ENCODE peak calls at places on chromosomes 5 and 9, in seven cellular contexts. D, O, S, Y, Q, R and F are unnamed samples.

GRCh38 chr5:17105744-17106450 is 111.5 kb upstream of the BASP1 start:
- DNase-seq in D (no peak), O (no peak), S (no peak), Y (peak; percentile 49), Q (no peak), R (no peak), F (no peak)

GRCh38 chr5:94361832-94362754 is 256.3 kb downstream of the KIAA0825 start:
- DNase-seq in D (no peak), O (no peak), S (no peak), Y (no peak), Q (no peak), R (no peak), F (no peak)

GRCh38 chr9:134340475-134341186 is 14.4 kb downstream of the RXRA start:
- DNase-seq in D (peak; percentile 61), O (peak; percentile 37), S (no peak), Y (no peak), Q (no peak), R (no peak), F (no peak)

GRCh38 chr5:68395844-68396523 is 180.4 kb downstream of the PIK3R1 start:
- DNase-seq in D (peak; percentile 75), O (no peak), S (no peak), Y (no peak), Q (no peak), R (no peak), F (peak; percentile 34)

GRCh38 chr5:55160493-55161209 is 680 bp downstream of the GPX8 start:
- DNase-seq in D (peak; percentile 75), O (peak; percentile 21), S (no peak), Y (peak; percentile 96), Q (peak; percentile 54), R (peak; percentile 88), F (peak; percentile 82)

GRCh38 chr5:72281764-72282499 is 38.1 kb downstream of the MRPS27 start:
- DNase-seq in D (no peak), O (no peak), S (no peak), Y (peak; percentile 79), Q (no peak), R (no peak), F (no peak)

GRCh38 chr9:1005043-1005667 is 28.7 kb downstream of the DMRT3 start:
- DNase-seq in D (peak; percentile 42), O (no peak), S (no peak), Y (peak; percentile 21), Q (no peak), R (no peak), F (no peak)

GRCh38 chr5:69285448-69286116 is 47.0 kb downstream of the CCDC125 start:
- DNase-seq in D (no peak), O (no peak), S (no peak), Y (no peak), Q (no peak), R (no peak), F (no peak)

GRCh38 chr9:98332405-98332831 is 77.0 kb upstream of the TBC1D2 start:
- DNase-seq in D (no peak), O (no peak), S (no peak), Y (no peak), Q (no peak), R (no peak), F (no peak)

GRCh38 chr9:129569506-129570449 is 51.1 kb downstream of the C9orf50 start:
- DNase-seq in D (peak; percentile 66), O (no peak), S (no peak), Y (peak; percentile 48), Q (no peak), R (no peak), F (no peak)

GRCh38 chr5:152305525-152305924 is 99.6 kb downstream of the NMUR2 start:
- DNase-seq in D (no peak), O (no peak), S (no peak), Y (no peak), Q (no peak), R (no peak), F (no peak)

GRCh38 chr9:32502459-32502858 is 23.5 kb downstream of the RIGI start:
- DNase-seq in D (no peak), O (no peak), S (no peak), Y (peak; percentile 84), Q (no peak), R (no peak), F (no peak)

DNA sequence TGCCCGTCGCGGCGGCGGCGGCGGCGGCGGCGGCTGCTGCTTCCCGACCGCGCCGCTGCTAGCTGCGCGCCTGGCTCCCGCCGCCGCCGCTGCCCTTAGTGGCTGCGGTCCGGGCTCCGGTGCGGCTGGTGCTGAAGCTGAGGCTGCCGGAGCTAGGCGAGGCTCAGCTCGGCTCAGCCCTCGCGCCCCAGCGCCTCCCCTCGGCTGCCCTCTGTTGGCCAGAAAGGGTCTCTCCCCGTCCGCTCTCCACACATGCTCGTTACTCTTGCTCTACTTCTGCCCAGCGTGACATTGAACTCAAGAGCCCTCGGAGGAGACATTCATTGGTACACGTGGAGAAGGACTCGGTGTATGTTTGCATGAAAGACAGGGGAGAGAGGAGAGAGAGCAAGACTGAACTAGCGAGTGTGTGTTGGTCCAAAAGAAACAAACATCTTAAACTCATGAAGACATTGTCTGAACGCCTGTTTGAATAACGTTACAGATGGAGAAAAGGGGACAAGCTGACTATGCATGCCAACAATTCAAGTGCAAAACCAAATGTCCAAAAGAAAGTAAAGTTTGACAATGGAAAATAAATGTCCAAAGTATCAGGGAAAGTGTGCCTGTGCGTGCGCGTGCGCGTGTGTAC is at the start of gene HCN1:
- DNase-seq in D (peak; percentile 87), O (peak; percentile 52), S (peak; percentile 63), Y (peak; percentile 55), Q (peak; percentile 69), R (peak; percentile 76), F (peak; percentile 9)
- TF ChIP-seq CTCF in D (peak; percentile 67), O (peak; percentile 60), S (peak; percentile 10), Y (peak; percentile 59), Q (peak; percentile 74), R (peak; percentile 56), F (peak; percentile 79)

GRCh38 chr5:18972244-18972643 is 1015.8 kb downstream of the CDH18 start:
- DNase-seq in D (peak; percentile 7), O (no peak), S (no peak), Y (no peak), Q (no peak), R (no peak), F (no peak)

GRCh38 chr5:18975624-18976023 is 1012.4 kb downstream of the CDH18 start:
- DNase-seq in D (no peak), O (no peak), S (no peak), Y (peak; percentile 14), Q (no peak), R (no peak), F (no peak)

DNA sequence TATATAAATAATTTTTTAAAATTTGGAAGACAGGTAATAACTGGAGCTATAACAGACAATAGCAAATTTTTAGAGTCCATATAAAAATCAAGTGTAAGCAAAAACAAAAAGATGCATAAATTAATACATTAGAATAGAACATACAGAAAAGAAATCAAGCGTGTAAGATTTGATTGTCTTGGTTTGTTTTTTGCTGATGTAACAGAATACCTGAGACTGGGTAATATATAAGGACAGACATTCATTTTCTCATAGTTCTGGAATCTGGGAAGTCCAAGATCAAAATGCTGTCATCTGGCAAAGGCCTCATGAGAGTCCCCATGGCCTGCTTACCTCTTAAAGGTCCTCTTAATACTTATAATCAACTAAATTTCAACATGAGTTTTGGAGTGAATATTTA is 1010.1 kb downstream of the CDH18 start:
- DNase-seq in D (no peak), O (no peak), S (no peak), Y (no peak), Q (no peak), R (no peak), F (no peak)
- H3K27me3 ChIP-seq in D (no peaks in the 10 kb centered on the region), O (no peaks in the 10 kb centered on the region), S (no peaks in the 10 kb centered on the region), Y (no peaks in the 10 kb centered on the region), Q (no peaks in the 10 kb centered on the region), R (no peaks in the 10 kb centered on the region), F (no peaks in the 10 kb centered on the region)

GRCh38 chr5:909086-909485 is 16.4 kb downstream of the TRIP13 start:
- DNase-seq in D (no peak), O (no peak), S (peak; percentile 9), Y (no peak), Q (no peak), R (no peak), F (no peak)

GRCh38 chr5:909994-910768 is 17.5 kb downstream of the TRIP13 start:
- DNase-seq in D (no peak), O (no peak), S (peak; percentile 7), Y (no peak), Q (no peak), R (no peak), F (no peak)

GRCh38 chr5:910769-911160 is 18.1 kb downstream of the TRIP13 start:
- DNase-seq in D (no peak), O (no peak), S (no peak), Y (no peak), Q (no peak), R (no peak), F (no peak)

GRCh38 chr5:907366-907765 is 14.7 kb downstream of the TRIP13 start:
- DNase-seq in D (no peak), O (no peak), S (peak; percentile 4), Y (no peak), Q (no peak), R (no peak), F (no peak)

DNA sequence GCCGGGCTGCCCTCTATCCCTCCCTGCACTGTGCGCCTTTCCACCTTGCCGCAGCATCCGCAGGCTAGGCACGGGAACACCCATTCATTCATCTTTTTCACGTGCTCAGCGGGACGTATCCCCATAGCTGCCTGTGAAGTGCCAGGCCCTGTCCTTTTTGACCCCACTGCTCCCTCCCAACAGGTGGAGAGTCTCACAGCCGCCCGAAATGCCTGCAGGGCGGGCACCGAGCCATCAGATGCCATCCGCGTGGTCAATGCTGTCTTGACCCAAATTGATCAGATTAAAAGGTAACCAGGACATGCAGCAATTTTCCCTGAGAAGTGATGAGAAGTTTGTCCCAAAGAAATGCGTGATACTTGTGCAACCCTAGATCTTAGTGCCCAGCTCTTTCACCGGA is 15.5 kb downstream of the TRIP13 start:
- DNase-seq in D (no peak), O (no peak), S (peak; percentile 4), Y (no peak), Q (no peak), R (no peak), F (no peak)
- H3K36me3 ChIP-seq in D (no peaks in the 10 kb centered on the region), O (no peaks in the 10 kb centered on the region), S (no peaks in the 10 kb centered on the region), Y (peaks cover 6% of the 10 kb centered on the region), Q (no peaks in the 10 kb centered on the region), R (no peaks in the 10 kb centered on the region), F (no peaks in the 10 kb centered on the region)

GRCh38 chr5:133284306-133284705 is 232.5 kb downstream of the HSPA4 start:
- DNase-seq in D (no peak), O (no peak), S (no peak), Y (no peak), Q (no peak), R (no peak), F (no peak)

GRCh38 chr5:133289686-133290367 is 238.0 kb downstream of the HSPA4 start:
- DNase-seq in D (no peak), O (no peak), S (no peak), Y (no peak), Q (no peak), R (no peak), F (no peak)

GRCh38 chr5:133286483-133286882 is 234.7 kb downstream of the HSPA4 start:
- DNase-seq in D (no peak), O (no peak), S (no peak), Y (no peak), Q (no peak), R (no peak), F (no peak)

GRCh38 chr5:133285583-133286021 is 233.8 kb downstream of the HSPA4 start:
- DNase-seq in D (peak; percentile 43), O (peak; percentile 91), S (no peak), Y (peak; percentile 55), Q (peak; percentile 87), R (no peak), F (peak; percentile 82)

DNA sequence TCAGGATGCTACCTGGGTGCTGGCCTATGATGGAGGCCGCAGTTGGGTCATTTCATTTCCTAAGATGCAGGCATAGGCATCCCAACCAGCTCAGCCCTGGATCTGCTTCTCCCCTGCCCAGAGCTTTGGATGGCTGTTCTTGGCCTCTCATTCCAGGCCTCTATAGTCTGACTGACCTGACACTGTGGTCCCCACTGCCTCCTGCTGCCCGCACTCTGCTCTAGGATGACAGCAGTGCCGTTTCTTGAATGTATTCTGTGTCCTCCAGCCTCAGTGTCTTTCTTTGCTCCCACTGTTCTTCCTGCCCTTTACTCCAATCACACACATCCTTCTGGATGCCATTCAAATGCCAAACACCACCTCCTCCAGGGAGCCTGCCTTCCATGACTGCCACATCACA is 235.7 kb downstream of the HSPA4 start:
- DNase-seq in D (peak; percentile 13), O (no peak), S (no peak), Y (peak; percentile 18), Q (peak; percentile 62), R (no peak), F (no peak)
- TF ChIP-seq CTCF in D (no peak), O (peak; percentile 44), S (no peak), Y (peak; percentile 57), Q (peak; percentile 66), R (no peak), F (peak; percentile 73)